ENCODE peak calls at places on chromosomes 5 and 9, in eight cellular contexts. I, B, Q, F, S, C, H and W are unnamed samples.

GRCh38 chr9:127683723-127684122 is 23.1 kb upstream of the CFAP157 start:
- DNase-seq in C (peak), F (no peak), B (no peak), H (no peak), Q (no peak), S (no peak), I (no peak), W (no peak)

GRCh38 chr5:58666598-58667595 is 84.0 kb downstream of the RAB3C start:
- DNase-seq in B (peak), H (no peak), S (no peak), F (no peak), Q (no peak), I (no peak), C (no peak), W (no peak)

GRCh38 chr9:27572566-27572917 is 739 bp downstream of the C9orf72 start:
- DNase-seq in H (no peak), F (no peak), Q (peak), C (no peak), B (peak), I (no peak), S (no peak), W (peak)

GRCh38 chr9:71349218-71349617 is 227.8 kb upstream of the TRPM3 start:
- DNase-seq in H (no peak), S (peak), I (no peak), B (no peak), C (peak), F (no peak), Q (no peak), W (no peak)

GRCh38 chr9:89498845-89499480 is 1.1 kb upstream of the SEMA4D start:
- DNase-seq in Q (no peak), H (no peak), S (no peak), I (no peak), C (no peak), F (peak), B (no peak), W (no peak)

GRCh38 chr5:10595678-10596309 is 31.9 kb downstream of the ANKRD33B start:
- DNase-seq in C (no peak), B (peak), F (no peak), H (no peak), I (no peak), S (peak), Q (no peak), W (no peak)

GRCh38 chr5:170377027-170377426 is 12.1 kb downstream of the KCNMB1 start:
- DNase-seq in S (no peak), H (no peak), F (no peak), B (no peak), Q (no peak), C (no peak), I (no peak), W (no peak)

GRCh38 chr5:9447691-9448090 is 98.2 kb downstream of the SEMA5A start:
- DNase-seq in B (no peak), S (no peak), F (no peak), H (no peak), I (no peak), Q (no peak), C (no peak), W (no peak)

GRCh38 chr9:92289708-92290390 is 3.6 kb downstream of the IARS1 start:
- DNase-seq in B (no peak), I (no peak), S (no peak), C (no peak), H (no peak), F (no peak), Q (no peak), W (no peak)

GRCh38 chr9:87206064-87206661 is 258.9 kb upstream of the GAS1 start:
- DNase-seq in F (no peak), I (no peak), Q (no peak), H (no peak), S (peak), C (peak), B (no peak), W (no peak)

GRCh38 chr5:8892931-8893330 is 652.9 kb downstream of the SEMA5A start:
- DNase-seq in H (no peak), F (no peak), S (no peak), B (no peak), C (no peak), Q (no peak), I (no peak), W (no peak)

GRCh38 chr9:3370715-3371114 is 155.1 kb downstream of the RFX3 start:
- DNase-seq in I (no peak), S (no peak), C (no peak), H (no peak), B (no peak), Q (no peak), F (no peak), W (no peak)

GRCh38 chr5:37915078-37915736 is 75.4 kb upstream of the GDNF start:
- DNase-seq in I (no peak), Q (no peak), C (no peak), H (no peak), F (no peak), S (no peak), B (no peak), W (no peak)

GRCh38 chr5:121833631-121834420 is 17.9 kb upstream of the FTMT start:
- DNase-seq in F (no peak), Q (no peak), B (no peak), C (no peak), S (no peak), H (no peak), I (no peak), W (no peak)

GRCh38 chr5:7857918-7858632 is 7.1 kb upstream of the CFAP90 start:
- DNase-seq in I (no peak), F (no peak), B (no peak), S (no peak), C (no peak), H (no peak), Q (no peak), W (no peak)

GRCh38 chr5:92976156-92976555 is 604.9 kb downstream of the NR2F1-AS1 start:
- DNase-seq in S (no peak), B (no peak), H (no peak), F (no peak), I (no peak), C (no peak), Q (no peak), W (no peak)

GRCh38 chr9:81320909-81321482 is 368.4 kb downstream of the TLE1 start:
- DNase-seq in S (no peak), F (no peak), C (no peak), Q (no peak), I (no peak), B (no peak), H (no peak), W (no peak)

GRCh38 chr5:89972901-89973300 is 436.7 kb downstream of the CETN3 start:
- DNase-seq in Q (no peak), H (no peak), F (no peak), C (no peak), B (no peak), S (no peak), I (no peak), W (no peak)

GRCh38 chr5:20129491-20129890 is 141.5 kb upstream of the CDH18 start:
- DNase-seq in F (no peak), C (no peak), B (no peak), H (no peak), I (no peak), Q (no peak), S (no peak), W (no peak)

GRCh38 chr5:91016954-91017690 is 366.0 kb downstream of the ARRDC3 start:
- DNase-seq in F (no peak), B (no peak), H (no peak), S (no peak), C (no peak), I (no peak), Q (no peak), W (no peak)

GRCh38 chr5:64811050-64811640 is 42.4 kb downstream of the CWC27 start:
- DNase-seq in I (no peak), H (no peak), F (no peak), C (peak), B (no peak), Q (no peak), S (peak), W (peak)

DNA sequence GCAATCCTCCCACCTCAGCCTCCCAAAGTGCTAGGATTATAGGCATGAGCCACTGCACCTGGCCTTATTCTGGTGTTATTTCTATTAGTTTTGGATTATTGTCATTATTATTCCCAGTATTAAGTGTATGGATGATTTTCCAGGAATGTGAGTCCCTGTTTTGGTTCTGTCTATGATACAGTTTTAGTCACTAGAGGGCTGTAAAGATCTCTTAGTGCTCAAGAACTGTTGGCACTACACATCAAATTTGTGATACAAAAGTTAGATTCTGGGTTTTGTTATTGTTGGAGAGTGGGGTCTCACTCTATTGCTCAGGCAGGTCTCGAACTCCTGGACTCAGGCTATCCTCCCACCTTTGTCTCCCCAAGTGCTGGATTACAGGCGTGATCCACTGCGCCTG is 12.1 kb downstream of the CCL28 start:
- DNase-seq in I (no peak), S (no peak), C (no peak), F (no peak), Q (no peak), H (no peak), B (no peak), W (no peak)
- TF ChIP-seq CTCF in I (no peak), S (peak), C (peak), F (no peak), Q (no peak), H (peak), B (no peak), W (no peak)

DNA sequence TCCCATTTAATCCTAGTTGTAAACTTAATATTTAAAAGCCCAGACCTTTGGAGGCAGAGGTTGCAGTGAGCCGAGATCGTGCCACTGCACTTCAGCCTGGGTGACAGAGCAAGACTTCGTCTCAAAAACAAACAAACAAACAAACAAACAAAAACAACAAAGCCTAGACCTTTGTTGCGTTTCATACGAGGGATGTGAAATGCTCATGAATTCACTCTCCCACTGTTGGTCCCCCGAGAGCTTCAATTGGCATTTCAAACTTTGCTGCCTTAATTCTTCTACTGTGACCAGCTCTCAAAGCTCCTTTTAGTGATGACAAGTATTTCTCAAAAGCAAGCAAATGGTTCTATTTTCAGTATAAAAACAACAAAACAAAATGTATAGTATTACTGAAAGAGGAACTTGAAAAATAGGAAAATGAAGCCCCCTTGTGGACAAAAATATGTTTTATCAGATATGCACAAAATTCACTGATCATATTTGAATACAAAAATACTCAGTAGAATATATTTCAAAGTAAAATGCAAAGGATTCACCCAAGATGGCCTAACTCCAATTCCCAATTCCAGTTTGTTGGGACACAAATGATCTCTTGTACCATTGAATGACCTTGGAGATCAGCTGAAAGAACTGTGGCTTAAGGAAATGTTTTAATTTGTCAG is 140.4 kb downstream of the ESM1 start:
- DNase-seq in I (no peak), Q (no peak), C (peak), H (no peak), S (no peak), F (no peak), B (no peak), W (no peak)
- TF ChIP-seq CTCF in I (peak), Q (peak), C (peak), H (peak), S (peak), F (peak), B (peak), W (peak)

GRCh38 chr5:178232920-178233429 is 373 bp upstream of the PHYKPL start:
- DNase-seq in B (peak), S (no peak), F (no peak), Q (no peak), C (no peak), I (peak), H (no peak), W (no peak)
- TF ChIP-seq CTCF in B (no peak), S (no peak), F (no peak), Q (no peak), C (no peak), I (no peak), H (no peak), W (no peak)

GRCh38 chr5:119270121-119270565 is 85.7 kb upstream of the TNFAIP8 start:
- DNase-seq in Q (no peak), B (no peak), S (no peak), I (no peak), H (no peak), C (no peak), F (no peak), W (no peak)

GRCh38 chr5:119269061-119269579 is 86.7 kb upstream of the TNFAIP8 start:
- DNase-seq in I (peak), B (peak), C (no peak), F (peak), S (no peak), H (no peak), Q (no peak), W (peak)

GRCh38 chr5:119270955-119271757 is 84.7 kb upstream of the TNFAIP8 start:
- DNase-seq in C (no peak), S (no peak), I (no peak), B (no peak), H (no peak), F (no peak), Q (no peak), W (no peak)

GRCh38 chr5:119268387-119269060 is 87.3 kb upstream of the TNFAIP8 start:
- DNase-seq in H (peak), I (peak), B (peak), Q (peak), F (peak), C (peak), S (peak), W (peak)

DNA sequence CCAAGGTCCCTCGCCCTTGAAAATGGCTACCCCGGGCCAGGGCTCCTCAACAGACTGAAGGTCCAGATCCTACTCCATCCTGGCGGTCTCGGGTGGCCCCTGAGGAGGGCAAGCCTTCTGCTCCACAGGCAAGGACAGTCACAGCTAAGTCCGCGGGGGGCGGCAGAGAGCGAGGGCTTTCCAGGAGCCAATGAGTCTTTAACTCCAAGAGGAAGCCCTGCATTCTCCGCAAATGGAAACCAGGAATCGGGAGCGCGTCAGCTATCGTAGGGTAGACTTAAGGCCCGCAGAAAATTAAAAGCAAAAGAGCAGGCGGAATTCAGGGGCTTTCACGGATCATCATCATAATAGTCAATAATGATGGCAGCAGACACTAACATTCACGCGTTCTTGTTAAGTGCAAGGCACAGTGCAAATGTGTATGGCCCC is 87.8 kb upstream of the TNFAIP8 start:
- DNase-seq in Q (peak), C (peak), B (peak), I (peak), S (peak), F (peak), H (peak), W (peak)
- TF ChIP-seq CTCF in Q (peak), C (peak), B (peak), I (peak), S (peak), F (peak), H (peak), W (no peak)

DNA sequence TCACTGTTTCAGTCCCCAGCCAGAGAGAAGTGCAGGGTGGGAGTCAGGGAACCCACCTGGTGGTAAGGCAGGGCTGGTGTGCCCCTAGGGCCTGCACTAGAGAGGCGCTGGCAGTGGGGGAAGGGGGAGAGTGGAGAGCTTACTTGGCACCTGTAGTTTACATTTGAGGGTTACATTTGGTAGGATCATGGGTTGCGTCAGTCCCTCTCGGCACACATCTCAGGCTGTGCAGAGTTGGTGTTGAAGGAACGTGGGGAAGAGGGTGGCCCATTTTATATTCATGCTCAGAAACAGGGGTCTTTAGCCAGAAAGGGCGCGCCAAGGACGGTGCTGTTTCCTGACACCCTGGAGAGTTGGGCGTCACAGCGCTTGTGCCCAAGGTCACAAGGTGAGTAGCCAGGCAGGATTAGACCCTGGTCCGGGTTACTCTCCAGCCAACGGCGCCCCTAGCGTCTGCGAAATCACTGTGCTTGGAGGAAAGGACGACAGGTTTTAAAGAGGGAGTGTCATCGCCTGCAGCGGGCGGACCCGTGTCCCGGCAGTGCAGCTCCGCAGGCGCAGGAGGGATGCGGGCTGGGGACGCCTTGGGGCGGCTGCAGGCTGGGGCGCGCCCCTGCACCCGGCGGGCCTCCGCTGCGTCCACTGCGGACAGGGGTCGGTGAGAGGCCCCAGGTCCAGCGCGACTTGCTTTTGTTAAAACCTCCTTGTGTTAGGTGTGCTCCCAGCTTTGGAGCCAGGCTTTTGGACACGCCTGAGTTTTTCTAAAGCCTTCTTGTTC is 272.6 kb downstream of the FANCC start:
- DNase-seq in I (peak), C (no peak), H (no peak), B (no peak), S (no peak), F (no peak), Q (no peak), W (peak)
- TF ChIP-seq CTCF in I (no peak), C (peak), H (peak), B (no peak), S (peak), F (no peak), Q (peak), W (peak)